ENCODE peak calls at places on chromosome 1, in five cellular contexts. C is retina, I is KG1, E is amniotic stem cell, G is RWPE1. H is an unnamed sample.

GRCh38 chr1:40898434-40898900 is 36.3 kb upstream of the CITED4 start:
- DNase-seq in C (no peak), I (no peak), E (peak), G (peak), H (no peak)

GRCh38 chr1:18447509-18448220 is 33.1 kb upstream of the KLHDC7A start:
- DNase-seq in C (no peak), I (no peak), E (no peak), G (no peak), H (no peak)

GRCh38 chr1:181251001-181251712 is 162.7 kb downstream of the IER5 start:
- DNase-seq in C (no peak), I (no peak), E (no peak), G (peak), H (no peak)

GRCh38 chr1:167635233-167635648 is 5.2 kb downstream of the RCSD1 start:
- DNase-seq in C (peak), I (no peak), E (no peak), G (no peak), H (no peak)

GRCh38 chr1:207304710-207305151 is 16.7 kb upstream of the CD55 start:
- DNase-seq in C (no peak), I (no peak), E (no peak), G (peak), H (no peak)

GRCh38 chr1:83818916-83819315 is 180.0 kb downstream of the TTLL7 start:
- DNase-seq in C (no peak), I (no peak), E (no peak), G (no peak), H (no peak)

GRCh38 chr1:165298081-165298820 is 58.3 kb downstream of the LMX1A start:
- DNase-seq in C (no peak), I (no peak), E (no peak), G (no peak), H (no peak)

GRCh38 chr1:25836695-25837094 is 16.9 kb downstream of the MTFR1L start:
- DNase-seq in C (no peak), I (no peak), E (no peak), G (no peak), H (no peak)

GRCh38 chr1:114482585-114482984 is 28.4 kb downstream of the TRIM33 start:
- DNase-seq in C (no peak), I (peak), E (no peak), G (no peak), H (no peak)

GRCh38 chr1:4690951-4691675 is 36.7 kb downstream of the AJAP1 start:
- DNase-seq in C (no peak), I (no peak), E (no peak), G (peak), H (no peak)

GRCh38 chr1:51093566-51093965 is 8.5 kb upstream of the C1orf185 start:
- DNase-seq in C (no peak), I (no peak), E (no peak), G (no peak), H (no peak)

GRCh38 chr1:40384413-40384762 is 10.9 kb downstream of the SMAP2 start:
- DNase-seq in C (no peak), I (no peak), E (no peak), G (no peak), H (no peak)

GRCh38 chr1:8813016-8813763 is 4.2 kb downstream of the RERE start:
- DNase-seq in C (no peak), I (no peak), E (no peak), G (no peak), H (no peak)

GRCh38 chr1:184457500-184457899 is 70.7 kb downstream of the C1orf21 start:
- DNase-seq in C (no peak), I (no peak), E (no peak), G (no peak), H (no peak)

GRCh38 chr1:184075040-184076029 is 23.8 kb downstream of the TSEN15 start:
- DNase-seq in C (peak), I (peak), E (peak), G (peak), H (no peak)

GRCh38 chr1:89610457-89610991 is 22.4 kb upstream of the LRRC8C start:
- DNase-seq in C (no peak), I (no peak), E (no peak), G (no peak), H (no peak)

H was measured in activated B cell treated with CpG ODN at 0.5 μM for 24 hours.